ENCODE peak calls at places on chromosomes 3 and 15, in four cellular contexts. One of them, this sample, is unnamed.

GRCh38 chr15:28945626-28946215 is 59.9 kb downstream of the APBA2 start:
- DNase-seq in nephron progenitor cell: no peak
- DNase-seq in cardiac muscle cell: no peak
- DNase-seq in ovary: no peak
- DNase-seq in this sample: no peak

GRCh38 chr3:184334470-184335158 is 2.8 kb upstream of the FAM131A start:
- DNase-seq in nephron progenitor cell: no peak
- DNase-seq in cardiac muscle cell: no peak
- DNase-seq in ovary: no peak
- DNase-seq in this sample: peak

GRCh38 chr3:183664913-183665381 is 29.5 kb downstream of the KLHL24 start:
- DNase-seq in nephron progenitor cell: no peak
- DNase-seq in cardiac muscle cell: no peak
- DNase-seq in ovary: no peak
- DNase-seq in this sample: no peak

GRCh38 chr3:101868534-101869464 is 19.5 kb downstream of the NFKBIZ start:
- DNase-seq in nephron progenitor cell: no peak
- DNase-seq in cardiac muscle cell: no peak
- DNase-seq in ovary: no peak
- DNase-seq in this sample: no peak

GRCh38 chr3:14962762-14963161 is 15.4 kb downstream of the NR2C2 start:
- DNase-seq in nephron progenitor cell: no peak
- DNase-seq in cardiac muscle cell: no peak
- DNase-seq in ovary: no peak
- DNase-seq in this sample: no peak

GRCh38 chr3:9970020-9970652 is 16.5 kb downstream of the EMC3 start:
- DNase-seq in nephron progenitor cell: no peak
- DNase-seq in cardiac muscle cell: no peak
- DNase-seq in ovary: no peak
- DNase-seq in this sample: no peak

GRCh38 chr3:141373232-141373631 is 4.9 kb downstream of the ZBTB38 start:
- DNase-seq in nephron progenitor cell: no peak
- DNase-seq in cardiac muscle cell: no peak
- DNase-seq in ovary: no peak
- DNase-seq in this sample: no peak

GRCh38 chr3:188061133-188061532 is 92.8 kb upstream of the LPP start:
- DNase-seq in nephron progenitor cell: no peak
- DNase-seq in cardiac muscle cell: no peak
- DNase-seq in ovary: no peak
- DNase-seq in this sample: peak

GRCh38 chr15:70397816-70398215 is 300.1 kb upstream of the TLE3 start:
- DNase-seq in nephron progenitor cell: no peak
- DNase-seq in cardiac muscle cell: no peak
- DNase-seq in ovary: no peak
- DNase-seq in this sample: no peak

GRCh38 chr3:157237886-157238285 is 77.9 kb upstream of the CCNL1 start:
- DNase-seq in nephron progenitor cell: no peak
- DNase-seq in cardiac muscle cell: no peak
- DNase-seq in ovary: no peak
- DNase-seq in this sample: no peak

GRCh38 chr3:156614642-156615511 is 59.5 kb upstream of the TIPARP start:
- DNase-seq in nephron progenitor cell: no peak
- DNase-seq in cardiac muscle cell: peak
- DNase-seq in ovary: no peak
- DNase-seq in this sample: no peak

DNA sequence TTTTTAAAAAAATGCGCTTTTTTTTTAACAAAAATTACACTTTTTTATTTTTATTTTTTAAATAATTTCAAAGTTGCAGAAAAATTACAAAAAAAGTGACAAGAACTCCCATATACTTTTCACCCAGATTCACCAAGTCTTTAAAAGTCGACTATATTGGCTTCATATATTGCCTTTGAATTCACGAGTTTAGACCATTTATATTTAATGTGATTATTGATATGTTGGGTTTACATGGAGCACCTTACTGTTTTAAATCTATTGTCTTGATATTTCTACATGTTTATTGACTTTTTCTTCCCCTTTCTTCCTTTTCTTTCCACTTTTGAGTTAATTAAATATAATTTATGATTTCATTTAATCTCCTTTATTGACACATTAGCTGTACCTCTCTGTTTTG is 127.2 kb downstream of the OPA1 start:
- DNase-seq in nephron progenitor cell: no peak
- DNase-seq in cardiac muscle cell: no peak
- DNase-seq in ovary: no peak
- DNase-seq in this sample: no peak
- TF ChIP-seq CTCF in nephron progenitor cell: no peak
- TF ChIP-seq CTCF in cardiac muscle cell: no peak
- TF ChIP-seq CTCF in ovary: no peak
- TF ChIP-seq CTCF in this sample: no peak

GRCh38 chr3:81643721-81644120 is 117.7 kb downstream of the GBE1 start:
- DNase-seq in nephron progenitor cell: no peak
- DNase-seq in cardiac muscle cell: peak
- DNase-seq in ovary: no peak
- DNase-seq in this sample: no peak
- TF ChIP-seq CTCF in nephron progenitor cell: no peak
- TF ChIP-seq CTCF in cardiac muscle cell: peak
- TF ChIP-seq CTCF in ovary: peak
- TF ChIP-seq CTCF in this sample: no peak

DNA sequence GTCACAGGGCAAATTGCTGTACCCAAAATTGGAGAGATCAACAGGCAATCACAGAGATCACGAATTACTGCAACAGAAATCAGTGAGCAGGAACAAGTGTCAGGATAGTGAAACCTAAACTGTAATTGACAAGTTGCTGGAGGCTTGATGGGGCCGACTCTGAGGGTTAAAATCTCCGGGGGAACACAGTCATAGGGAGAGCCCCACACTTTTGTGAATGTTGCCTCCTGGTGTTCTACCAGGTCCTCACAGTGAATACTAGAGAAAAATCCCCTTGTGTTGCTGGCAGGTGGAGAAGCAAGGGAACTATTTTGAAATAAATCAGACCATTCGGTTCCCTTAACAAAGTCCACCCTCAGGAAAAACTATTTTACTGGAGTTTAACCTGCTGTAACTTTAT is 697.5 kb upstream of the CBLB start:
- DNase-seq in nephron progenitor cell: no peak
- DNase-seq in cardiac muscle cell: no peak
- DNase-seq in ovary: no peak
- DNase-seq in this sample: peak
- TF ChIP-seq CTCF in nephron progenitor cell: no peak
- TF ChIP-seq CTCF in cardiac muscle cell: peak
- TF ChIP-seq CTCF in ovary: no peak
- TF ChIP-seq CTCF in this sample: no peak

GRCh38 chr3:42961633-42962032 is 17.5 kb upstream of the GASK1A start:
- DNase-seq in nephron progenitor cell: peak
- DNase-seq in cardiac muscle cell: peak
- DNase-seq in ovary: peak
- DNase-seq in this sample: peak
- TF ChIP-seq CTCF in nephron progenitor cell: peak
- TF ChIP-seq CTCF in cardiac muscle cell: peak
- TF ChIP-seq CTCF in ovary: peak
- TF ChIP-seq CTCF in this sample: peak

DNA sequence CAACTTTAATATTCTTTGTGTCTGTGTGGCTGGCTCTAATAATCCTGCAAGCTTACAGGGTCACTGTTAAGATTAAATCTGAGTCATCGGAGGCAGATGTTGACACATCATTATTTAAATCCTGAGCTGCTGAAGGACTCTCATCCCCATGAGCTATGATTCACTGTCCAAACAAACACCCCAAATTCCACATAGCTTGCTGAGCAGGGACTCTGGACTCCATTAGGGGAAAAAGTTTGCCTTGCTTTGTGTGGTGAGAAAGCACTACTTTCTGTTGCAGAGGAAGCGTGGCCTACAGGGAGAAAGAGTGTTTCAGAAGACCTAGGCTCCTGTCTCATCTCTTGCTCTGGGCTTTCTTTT is 213.7 kb downstream of the PDCD6IP start:
- DNase-seq in nephron progenitor cell: no peak
- DNase-seq in cardiac muscle cell: no peak
- DNase-seq in ovary: no peak
- DNase-seq in this sample: no peak
- TF ChIP-seq CTCF in nephron progenitor cell: no peak
- TF ChIP-seq CTCF in cardiac muscle cell: no peak
- TF ChIP-seq CTCF in ovary: no peak
- TF ChIP-seq CTCF in this sample: no peak

GRCh38 chr3:55549172-55549571 is 62.1 kb upstream of the WNT5A start:
- DNase-seq in nephron progenitor cell: no peak
- DNase-seq in cardiac muscle cell: peak
- DNase-seq in ovary: no peak
- DNase-seq in this sample: no peak
- TF ChIP-seq CTCF in nephron progenitor cell: no peak
- TF ChIP-seq CTCF in cardiac muscle cell: no peak
- TF ChIP-seq CTCF in ovary: no peak
- TF ChIP-seq CTCF in this sample: no peak

DNA sequence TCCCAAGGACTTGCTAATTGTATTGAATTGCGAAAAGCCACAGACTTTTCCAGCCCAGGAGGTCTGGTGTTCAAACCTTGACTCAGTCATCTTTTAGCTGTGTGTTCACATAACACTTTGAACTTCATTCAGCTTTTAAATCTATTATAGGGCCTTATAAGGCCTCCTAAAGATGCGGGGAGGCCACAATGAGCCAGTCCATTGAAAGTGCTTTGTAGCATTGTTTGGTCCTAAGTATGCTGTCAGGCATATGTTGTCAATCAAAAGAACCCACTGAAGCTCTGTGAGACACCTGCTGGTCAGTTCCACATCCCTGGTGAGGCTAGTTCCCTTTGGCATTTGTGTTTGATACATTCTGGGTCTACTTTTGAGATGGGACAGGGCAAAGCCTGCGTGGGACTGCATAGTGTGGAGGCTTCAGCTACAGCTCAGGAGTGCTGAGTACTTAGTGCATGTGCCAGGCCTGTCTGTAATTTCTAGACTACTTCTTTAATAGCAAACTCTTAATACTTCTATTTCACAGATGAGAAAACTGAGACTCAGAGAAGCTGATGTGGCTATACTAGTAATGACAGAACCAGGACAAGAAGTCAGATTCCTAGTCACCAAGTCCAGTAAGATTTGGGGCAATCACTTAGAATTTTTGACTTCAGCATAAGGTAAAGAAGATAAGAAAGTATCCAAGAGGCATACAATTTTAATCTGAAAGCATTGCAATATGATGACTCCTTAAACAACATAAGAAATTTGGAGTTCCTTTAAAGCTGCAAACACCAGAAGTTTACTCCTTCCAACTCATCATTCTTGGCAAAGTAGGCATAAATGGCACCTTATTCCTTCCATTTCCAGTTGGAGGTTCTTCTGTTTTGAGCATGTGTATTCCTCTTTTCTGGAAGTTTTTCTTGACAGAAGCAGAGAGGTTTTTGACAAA is 213.0 kb downstream of the PDCD6IP start:
- DNase-seq in nephron progenitor cell: no peak
- DNase-seq in cardiac muscle cell: no peak
- DNase-seq in ovary: no peak
- DNase-seq in this sample: no peak
- TF ChIP-seq CTCF in nephron progenitor cell: no peak
- TF ChIP-seq CTCF in cardiac muscle cell: no peak
- TF ChIP-seq CTCF in ovary: no peak
- TF ChIP-seq CTCF in this sample: no peak

GRCh38 chr15:101254157-101255065 is 2.6 kb upstream of the CHSY1 start:
- DNase-seq in nephron progenitor cell: no peak
- DNase-seq in cardiac muscle cell: no peak
- DNase-seq in ovary: no peak
- DNase-seq in this sample: no peak

GRCh38 chr15:101250331-101250730 is 1.5 kb downstream of the CHSY1 start:
- DNase-seq in nephron progenitor cell: no peak
- DNase-seq in cardiac muscle cell: no peak
- DNase-seq in ovary: no peak
- DNase-seq in this sample: no peak

GRCh38 chr15:101252836-101253235 is 988 bp upstream of the CHSY1 start:
- DNase-seq in nephron progenitor cell: no peak
- DNase-seq in cardiac muscle cell: no peak
- DNase-seq in ovary: no peak
- DNase-seq in this sample: no peak

GRCh38 chr15:101250931-101251829 is 668 bp downstream of the CHSY1 start:
- DNase-seq in nephron progenitor cell: peak
- DNase-seq in cardiac muscle cell: peak
- DNase-seq in ovary: peak
- DNase-seq in this sample: no peak

GRCh38 chr15:101251830-101252820 is at the start of gene CHSY1:
- DNase-seq in nephron progenitor cell: peak
- DNase-seq in cardiac muscle cell: peak
- DNase-seq in ovary: peak
- DNase-seq in this sample: peak
- TF ChIP-seq CTCF in nephron progenitor cell: no peak
- TF ChIP-seq CTCF in cardiac muscle cell: peak
- TF ChIP-seq CTCF in ovary: peak
- TF ChIP-seq CTCF in this sample: no peak